ENCODE peak calls at places on chromosomes 13 and 19, in eight cellular contexts. U, V, F, L, X, Z, Q and G are unnamed samples.

GRCh38 chr13:68984688-68985319 is 1122.8 kb upstream of the ATXN8OS start:
- DNase-seq in Z (no peak), F (no peak), X (no peak), Q (no peak), L (no peak), U (no peak), V (no peak), G (no peak)

GRCh38 chr13:86201477-86201876 is 402.3 kb upstream of the SLITRK6 start:
- DNase-seq in L (no peak), U (no peak), V (no peak), Z (no peak), F (no peak), X (no peak), Q (no peak), G (no peak)

GRCh38 chr19:1258707-1259205 is 10.4 kb downstream of the MIDN start:
- DNase-seq in Q (no peak), X (no peak), F (no peak), U (no peak), V (no peak), Z (no peak), L (no peak), G (no peak)

GRCh38 chr19:55069137-55069858 is 6.3 kb upstream of the RDH13 start:
- DNase-seq in U (no peak), F (peak), Z (peak), Q (peak), L (no peak), X (peak), V (peak), G (peak)

GRCh38 chr19:33809960-33810359 is 13.3 kb downstream of the KCTD15 start:
- DNase-seq in V (no peak), Z (no peak), L (no peak), X (no peak), U (no peak), F (no peak), Q (peak), G (no peak)

GRCh38 chr19:17617807-17618192 is 62.4 kb downstream of the COLGALT1 start:
- DNase-seq in V (no peak), U (no peak), L (no peak), Q (no peak), Z (no peak), F (no peak), X (no peak), G (no peak)

GRCh38 chr13:98293103-98293502 is 116.0 kb upstream of the RNF113B start:
- DNase-seq in X (peak), Z (no peak), U (no peak), V (peak), F (no peak), L (no peak), Q (no peak), G (no peak)

GRCh38 chr19:7506385-7507328 is 9.2 kb upstream of the ZNF358 start:
- DNase-seq in Z (peak), V (peak), X (peak), Q (peak), L (peak), U (no peak), F (peak), G (peak)

GRCh38 chr19:49133621-49134454 is 14.5 kb downstream of the PPFIA3 start:
- DNase-seq in V (peak), F (no peak), Z (peak), U (no peak), Q (peak), L (no peak), X (no peak), G (no peak)

GRCh38 chr13:112795277-112795676 is 105.4 kb downstream of the ATP11A start:
- DNase-seq in Z (no peak), L (no peak), X (no peak), Q (no peak), V (no peak), F (no peak), U (no peak), G (no peak)

GRCh38 chr19:41376241-41376997 is at the start of gene TMEM91:
- DNase-seq in X (no peak), V (no peak), F (no peak), Q (peak), L (no peak), Z (no peak), U (no peak), G (peak)

GRCh38 chr13:26502826-26503225 is 54.7 kb upstream of the WASF3 start:
- DNase-seq in X (no peak), V (no peak), L (no peak), U (no peak), Q (peak), F (no peak), Z (peak), G (no peak)

GRCh38 chr19:1811472-1811894 is 593 bp downstream of the ATP8B3 start:
- DNase-seq in F (no peak), L (no peak), Q (peak), X (peak), V (peak), U (no peak), Z (no peak), G (no peak)

GRCh38 chr19:14059093-14059480 is 2.8 kb downstream of the PALM3 start:
- DNase-seq in F (no peak), Q (no peak), U (no peak), V (no peak), Z (peak), X (no peak), L (no peak), G (no peak)

GRCh38 chr19:40433391-40434216 is 7.8 kb upstream of the SERTAD1 start:
- DNase-seq in X (peak), L (no peak), V (peak), U (peak), Q (peak), Z (peak), F (peak), G (peak)

GRCh38 chr13:73717632-73718031 is 416.6 kb downstream of the KLF12 start:
- DNase-seq in X (peak), Q (peak), U (no peak), L (no peak), V (peak), Z (no peak), F (peak), G (no peak)

GRCh38 chr13:114200673-114201005 is 21.6 kb downstream of the CFAP97D2 start:
- DNase-seq in X (no peak), V (no peak), U (no peak), Q (peak), L (no peak), Z (no peak), F (peak), G (no peak)

GRCh38 chr19:33388231-33388816 is 14.8 kb downstream of the CEBPG start:
- DNase-seq in X (no peak), L (no peak), F (no peak), Z (no peak), Q (no peak), V (no peak), U (no peak), G (no peak)

GRCh38 chr19:6457958-6458694 is 1.5 kb downstream of the SLC25A23 start:
- DNase-seq in F (no peak), V (no peak), Q (peak), L (no peak), U (no peak), X (no peak), Z (no peak), G (no peak)

GRCh38 chr13:50577806-50578205 is 265.7 kb downstream of the DLEU7 start:
- DNase-seq in X (no peak), U (no peak), F (no peak), Q (no peak), V (peak), L (no peak), Z (no peak), G (no peak)

GRCh38 chr19:34226036-34226435 is 28.3 kb upstream of the GARRE1 start:
- DNase-seq in F (no peak), V (no peak), Z (no peak), L (no peak), U (no peak), X (no peak), Q (no peak), G (no peak)

GRCh38 chr19:7874080-7874856 is at the start of gene PRR36:
- DNase-seq in F (peak), L (no peak), X (peak), Q (no peak), U (peak), V (peak), Z (peak), G (peak)

GRCh38 chr19:17292301-17293074 is 10.7 kb downstream of the ABHD8 start:
- DNase-seq in L (no peak), U (no peak), X (peak), Z (peak), Q (peak), F (no peak), V (no peak), G (no peak)

GRCh38 chr13:72677431-72677830 is 50.0 kb downstream of the MZT1 start:
- DNase-seq in Q (peak), F (no peak), X (no peak), L (no peak), Z (no peak), V (no peak), U (no peak), G (no peak)

GRCh38 chr19:7366701-7367420 is 18.1 kb downstream of the ARHGEF18 start:
- DNase-seq in F (peak), V (peak), Z (no peak), Q (peak), X (peak), U (no peak), L (no peak), G (peak)

GRCh38 chr13:30371649-30372265 is 50.5 kb upstream of the UBE2L5 start:
- DNase-seq in L (peak), Z (no peak), F (peak), X (peak), U (no peak), V (no peak), Q (peak), G (no peak)

GRCh38 chr13:31556376-31556775 is 182.9 kb upstream of the RXFP2 start:
- DNase-seq in U (no peak), F (no peak), L (no peak), X (peak), V (no peak), Z (no peak), Q (peak), G (no peak)

GRCh38 chr19:7637374-7638256 is 705 bp downstream of the STXBP2 start:
- DNase-seq in Q (peak), L (no peak), X (peak), V (peak), U (no peak), F (no peak), Z (no peak), G (no peak)

GRCh38 chr13:99265823-99266426 is 7.7 kb upstream of the GPR18 start:
- DNase-seq in U (no peak), V (peak), Q (peak), Z (peak), F (peak), X (peak), L (no peak), G (peak)

GRCh38 chr13:107834717-107835116 is 380.6 kb downstream of the LIG4 start:
- DNase-seq in U (no peak), Q (peak), X (peak), F (no peak), V (no peak), Z (no peak), L (no peak), G (no peak)

GRCh38 chr19:51417107-51417806 is at the start of gene SIGLEC10:
- DNase-seq in L (peak), V (no peak), X (no peak), Q (no peak), F (no peak), Z (no peak), U (no peak), G (no peak)

GRCh38 chr13:59823495-59823894 is 340.2 kb downstream of the DIAPH3 start:
- DNase-seq in X (no peak), Z (no peak), V (no peak), U (no peak), F (no peak), Q (peak), L (no peak), G (no peak)

GRCh38 chr13:110525328-110526319 is 35.9 kb downstream of the RAB20 start:
- DNase-seq in Z (no peak), Q (no peak), U (no peak), L (no peak), V (peak), X (peak), F (peak), G (peak)

GRCh38 chr19:50329146-50329925 is at the start of gene KCNC3:
- DNase-seq in Z (peak), U (peak), X (peak), Q (peak), F (peak), V (peak), L (peak), G (peak)

GRCh38 chr13:40503966-40504591 is 162.4 kb downstream of the FOXO1 start:
- DNase-seq in Z (no peak), L (no peak), Q (peak), F (no peak), U (no peak), X (peak), V (no peak), G (no peak)

GRCh38 chr13:48749699-48750473 is 96.2 kb downstream of the CYSLTR2 start:
- DNase-seq in F (no peak), V (peak), L (peak), X (peak), U (no peak), Z (peak), Q (peak), G (no peak)